ENCODE peak calls at places on chromosomes 4 and X, in eight cellular contexts. B is CD4-positive, CD25-positive, alpha-beta regulatory T cell; W is heart right ventricle; O is upper lobe of left lung; Y is osteoblast; R is breast epithelium; T is tibial artery; I is CD8-positive, alpha-beta T cell. A is an unnamed sample. For H3K9me3, the result is how much of the 10 kb centered on the place peaks cover.

GRCh38 chrX:31717474-31717873 is 645.6 kb upstream of the FTHL17 start:
- DNase-seq in B (no peak), W (no peak), O (no peak), Y (no peak), R (no peak), T (no peak), I (no peak), A (no peak)

GRCh38 chr4:14607578-14607977 is 394.7 kb upstream of the CPEB2 start:
- DNase-seq in B (no peak), W (no peak), O (no peak), Y (peak), R (no peak), T (no peak), I (no peak), A (no peak)

GRCh38 chr4:47839259-47839658 is 1.4 kb upstream of the CORIN start:
- DNase-seq in B (peak), W (no peak), O (no peak), Y (no peak), R (no peak), T (no peak), I (no peak), A (no peak)

GRCh38 chrX:74452199-74452481 is 30.8 kb downstream of the SLC16A2 start:
- DNase-seq in B (no peak), W (no peak), O (no peak), Y (no peak), R (no peak), T (no peak), I (no peak), A (no peak)

GRCh38 chr4:7515390-7515902 is 80.7 kb upstream of the PSAPL1 start:
- DNase-seq in B (no peak), W (no peak), O (no peak), Y (no peak), R (no peak), T (no peak), I (no peak), A (no peak)

GRCh38 chrX:151871244-151871643 is 41.4 kb upstream of the MAGEA4 start:
- DNase-seq in B (no peak), W (no peak), O (no peak), Y (no peak), R (no peak), T (no peak), I (no peak), A (no peak)

GRCh38 chr4:150598906-150599305 is 17.0 kb downstream of the MAB21L2 start:
- DNase-seq in B (no peak), W (no peak), O (peak), Y (no peak), R (no peak), T (no peak), I (no peak), A (no peak)

GRCh38 chrX:8967471-8967870 is 66.5 kb downstream of the FAM9B start:
- DNase-seq in B (no peak), W (no peak), O (no peak), Y (no peak), R (no peak), T (no peak), I (no peak), A (no peak)

GRCh38 chr4:150072906-150073714 is 5.1 kb upstream of the DCLK2 start:
- DNase-seq in B (no peak), W (no peak), O (no peak), Y (peak), R (no peak), T (no peak), I (no peak), A (no peak)

GRCh38 chr4:7769936-7770674 is 169.6 kb downstream of the AFAP1 start:
- DNase-seq in B (no peak), W (no peak), O (peak), Y (peak), R (peak), T (peak), I (no peak), A (no peak)

GRCh38 chr4:120085705-120086104 is 19.1 kb upstream of the MAD2L1 start:
- DNase-seq in B (no peak), W (no peak), O (no peak), Y (no peak), R (no peak), T (no peak), I (no peak), A (no peak)

GRCh38 chr4:47217884-47218283 is 186.5 kb downstream of the GABRB1 start:
- DNase-seq in B (no peak), W (no peak), O (no peak), Y (no peak), R (no peak), T (no peak), I (no peak), A (no peak)

GRCh38 chrX:13506574-13506973 is 62.8 kb upstream of the EGFL6 start:
- DNase-seq in B (peak), W (peak), O (no peak), Y (peak), R (no peak), T (no peak), I (peak), A (peak)

GRCh38 chr4:140049924-140050681 is 103.9 kb downstream of the MAML3 start:
- DNase-seq in B (no peak), W (no peak), O (no peak), Y (no peak), R (no peak), T (no peak), I (no peak), A (no peak)

GRCh38 chr4:3034231-3034630 is 40.1 kb downstream of the HTT-AS start:
- DNase-seq in B (no peak), W (no peak), O (no peak), Y (peak), R (no peak), T (no peak), I (no peak), A (no peak)

GRCh38 chrX:117959045-117959444 is 157.6 kb downstream of the KLHL13 start:
- DNase-seq in B (no peak), W (no peak), O (no peak), Y (no peak), R (no peak), T (no peak), I (no peak), A (no peak)

GRCh38 chrX:23902419-23902818 is 5.3 kb downstream of the APOO start:
- DNase-seq in B (no peak), W (no peak), O (no peak), Y (no peak), R (no peak), T (no peak), I (no peak), A (peak)

GRCh38 chrX:6941041-6941440 is 206.5 kb upstream of the STS start:
- DNase-seq in B (no peak), W (no peak), O (no peak), Y (peak), R (no peak), T (no peak), I (no peak), A (no peak)

GRCh38 chr4:81337211-81337610 is 122.2 kb upstream of the PRKG2 start:
- DNase-seq in B (no peak), W (no peak), O (no peak), Y (no peak), R (no peak), T (no peak), I (no peak), A (no peak)

GRCh38 chr4:83082777-83083176 is 31.8 kb downstream of the PLAC8 start:
- DNase-seq in B (no peak), W (no peak), O (no peak), Y (no peak), R (no peak), T (no peak), I (no peak), A (no peak)

GRCh38 chr4:2357821-2358745 is 60.4 kb downstream of the ZFYVE28 start:
- DNase-seq in B (no peak), W (no peak), O (no peak), Y (peak), R (no peak), T (peak), I (no peak), A (no peak)

GRCh38 chr4:158314756-158315487 is 104.6 kb downstream of the TMEM144 start:
- DNase-seq in B (no peak), W (no peak), O (no peak), Y (peak), R (no peak), T (no peak), I (no peak), A (peak)

GRCh38 chr4:38313175-38313574 is 350.8 kb upstream of the KLF3 start:
- DNase-seq in B (no peak), W (no peak), O (no peak), Y (no peak), R (no peak), T (no peak), I (no peak), A (no peak)

GRCh38 chrX:41779058-41779564 is 55.1 kb downstream of the GPR82 start:
- DNase-seq in B (no peak), W (no peak), O (no peak), Y (no peak), R (no peak), T (no peak), I (no peak), A (peak)

GRCh38 chrX:118772051-118772450 is 44.6 kb downstream of the IL13RA1 start:
- DNase-seq in B (no peak), W (no peak), O (no peak), Y (no peak), R (no peak), T (no peak), I (no peak), A (no peak)

GRCh38 chrX:22392176-22392814 is 119.6 kb downstream of the CBLL2 start:
- DNase-seq in B (no peak), W (no peak), O (no peak), Y (peak), R (no peak), T (no peak), I (no peak), A (no peak)

GRCh38 chr4:123168812-123169211 is 227.8 kb upstream of the SPRY1 start:
- DNase-seq in B (no peak), W (no peak), O (no peak), Y (no peak), R (no peak), T (no peak), I (no peak), A (no peak)

GRCh38 chrX:154401045-154401799 is 3.0 kb downstream of the RPL10 start:
- DNase-seq in B (no peak), W (no peak), O (no peak), Y (no peak), R (no peak), T (no peak), I (no peak), A (no peak)

GRCh38 chrX:123188081-123188480 is 4.0 kb downstream of the GRIA3 start:
- DNase-seq in B (no peak), W (no peak), O (no peak), Y (no peak), R (no peak), T (no peak), I (no peak), A (no peak)
- H3K27ac ChIP-seq in B (no peak), W (no peak), O (no peak), Y (no peak), R (no peak), T (no peak), I (no peak), A (no peak)

GRCh38 chr4:186790630-186791029 is 67.0 kb upstream of the FAT1 start:
- DNase-seq in B (no peak), W (no peak), O (no peak), Y (peak), R (no peak), T (no peak), I (no peak), A (no peak)

GRCh38 chr4:186789671-186790070 is 66.0 kb upstream of the FAT1 start:
- DNase-seq in B (no peak), W (no peak), O (no peak), Y (no peak), R (no peak), T (no peak), I (no peak), A (peak)

GRCh38 chr4:186787536-186787935 is 63.9 kb upstream of the FAT1 start:
- DNase-seq in B (no peak), W (no peak), O (no peak), Y (no peak), R (no peak), T (no peak), I (no peak), A (no peak)

DNA sequence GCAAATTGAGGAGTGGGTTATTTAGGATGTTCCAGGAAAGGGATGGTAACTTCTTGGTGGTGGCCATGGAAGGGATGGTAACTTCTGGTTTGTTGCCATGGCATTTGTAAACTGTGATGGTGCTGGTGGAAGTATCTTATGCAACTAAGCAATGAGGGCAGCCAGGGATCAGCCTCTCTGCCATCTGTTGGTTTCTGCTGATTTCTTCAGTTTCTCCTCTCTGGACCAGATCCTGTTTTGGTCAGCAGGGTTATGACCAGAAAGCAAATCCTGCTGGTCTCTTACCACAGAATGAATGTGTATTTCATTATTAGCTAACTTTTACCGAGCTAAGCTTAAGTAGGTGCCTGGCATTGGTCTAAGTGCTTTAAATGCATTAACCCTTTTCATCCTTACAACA is 69.3 kb upstream of the FAT1 start:
- DNase-seq in B (no peak), W (no peak), O (no peak), Y (peak), R (no peak), T (no peak), I (no peak), A (no peak)
- H3K4me3 ChIP-seq in B (no peak), W (no peak), O (no peak), Y (no peak), R (no peak), T (no peak), I (no peak), A (no peak)

GRCh38 chrX:143994206-143994605 is 110.3 kb downstream of the UBE2NL start:
- DNase-seq in B (no peak), W (no peak), O (no peak), Y (no peak), R (no peak), T (no peak), I (no peak), A (no peak)

DNA sequence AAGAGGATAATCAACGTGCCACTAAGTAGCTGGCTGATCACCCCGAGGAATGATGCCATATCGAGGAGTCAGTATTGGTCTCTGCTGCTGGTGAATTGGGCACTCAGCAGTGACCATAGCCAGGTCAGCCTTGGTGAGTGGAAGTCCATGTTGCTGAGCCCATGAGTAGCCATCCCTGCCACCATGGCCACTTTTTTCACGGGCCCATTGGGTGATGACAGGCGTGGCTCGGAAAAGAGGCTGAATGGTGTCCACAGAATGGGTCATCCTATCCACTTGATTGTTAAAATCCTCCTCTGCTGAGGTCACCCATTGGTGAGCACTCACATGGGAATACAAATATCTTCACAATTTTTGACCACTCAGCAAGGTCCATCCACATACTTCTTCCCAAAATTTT is 114.4 kb downstream of the UBE2NL start:
- DNase-seq in B (no peak), W (no peak), O (no peak), Y (no peak), R (no peak), T (no peak), I (no peak), A (no peak)
- H3K9me3 ChIP-seq in B (under half), W (under half), O (under half), Y (under half), R (under half), T (under half), I (under half), A (under half)

GRCh38 chr4:145481942-145482208 is 222 bp downstream of the SMAD1 start:
- DNase-seq in B (no peak), W (no peak), O (peak), Y (no peak), R (no peak), T (no peak), I (no peak), A (no peak)

GRCh38 chr4:145484240-145484846 is 2.7 kb downstream of the SMAD1 start:
- DNase-seq in B (no peak), W (no peak), O (no peak), Y (no peak), R (no peak), T (no peak), I (no peak), A (no peak)

GRCh38 chr4:145480257-145480656 is 1.4 kb upstream of the SMAD1 start:
- DNase-seq in B (no peak), W (no peak), O (no peak), Y (no peak), R (no peak), T (no peak), I (no peak), A (no peak)

GRCh38 chr4:145481164-145481941 is at the start of gene SMAD1:
- DNase-seq in B (no peak), W (peak), O (peak), Y (peak), R (peak), T (peak), I (no peak), A (peak)

GRCh38 chr4:145482209-145483021 is 762 bp downstream of the SMAD1 start:
- DNase-seq in B (no peak), W (peak), O (peak), Y (peak), R (peak), T (peak), I (no peak), A (peak)
- H3K27ac ChIP-seq in B (no peak), W (peak), O (peak), Y (peak), R (peak), T (peak), I (no peak), A (peak)

DNA sequence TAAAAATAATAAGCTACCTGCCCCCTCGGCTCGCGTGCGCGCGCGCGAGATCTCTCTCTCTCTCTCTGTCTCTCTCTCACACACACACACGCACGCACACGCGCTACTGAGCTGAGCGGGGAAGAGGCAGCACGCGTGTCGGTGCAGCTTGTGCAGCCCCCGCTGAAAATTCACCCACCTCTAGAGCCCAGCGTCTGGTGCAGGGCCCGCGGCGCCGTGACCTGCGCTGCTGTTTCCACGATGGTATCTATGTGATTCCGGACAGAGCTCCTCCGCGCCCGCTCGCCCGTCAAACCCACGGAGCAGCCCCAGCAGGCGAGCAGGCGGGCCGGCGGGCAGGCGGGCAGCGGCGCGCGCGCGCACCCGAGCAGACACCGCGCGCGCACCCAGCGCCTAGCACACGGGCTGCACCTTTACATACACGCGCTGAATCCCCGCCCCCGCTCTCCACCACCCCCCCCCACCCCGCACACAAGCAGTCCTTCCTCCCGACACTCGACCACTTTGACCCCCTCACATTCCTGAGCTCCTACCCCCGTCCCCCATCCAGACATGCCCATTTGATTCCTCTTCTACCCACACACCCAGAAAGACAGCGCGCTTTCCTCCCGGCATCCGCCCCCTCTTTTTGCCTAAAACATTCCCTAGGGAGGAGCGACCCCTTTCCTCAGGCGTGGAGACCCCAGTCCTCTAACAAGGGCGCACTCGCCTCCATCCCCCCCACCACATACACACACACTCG is 1.0 kb downstream of the SLITRK4 start:
- DNase-seq in B (no peak), W (peak), O (peak), Y (no peak), R (no peak), T (no peak), I (no peak), A (no peak)
- H3K4me3 ChIP-seq in B (no peak), W (peak), O (peak), Y (no peak), R (peak), T (peak), I (no peak), A (no peak)

DNA sequence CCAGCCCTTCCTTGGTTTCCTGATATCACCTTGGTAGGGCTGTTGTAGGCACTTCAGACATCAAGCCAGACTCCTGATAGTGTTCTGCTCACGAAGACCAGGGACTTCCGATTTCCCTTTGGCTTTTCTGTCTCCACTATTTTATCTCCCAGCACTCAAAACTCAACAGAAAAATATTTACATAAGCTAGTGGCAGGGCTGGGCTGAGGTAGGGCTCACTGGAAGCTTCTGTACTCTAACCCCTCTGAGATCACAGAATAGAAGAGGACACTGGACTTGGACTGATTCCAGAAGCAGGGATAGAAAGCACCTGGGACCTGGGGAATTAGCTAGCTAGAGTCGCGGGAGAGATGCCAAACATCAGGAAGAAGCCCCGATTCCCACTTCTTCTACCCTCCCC is 34.3 kb upstream of the EFNB1 start:
- DNase-seq in B (no peak), W (no peak), O (no peak), Y (no peak), R (no peak), T (no peak), I (no peak), A (no peak)
- H3K9me3 ChIP-seq in B (under half), W (under half), O (under half), Y (under half), R (under half), T (under half), I (under half), A (under half)

GRCh38 chr4:156053174-156053573 is 99.5 kb upstream of the CTSO start:
- DNase-seq in B (no peak), W (no peak), O (no peak), Y (no peak), R (no peak), T (no peak), I (no peak), A (no peak)
- H3K27ac ChIP-seq in B (no peak), W (no peak), O (no peak), Y (no peak), R (no peak), T (no peak), I (no peak), A (no peak)

GRCh38 chrX:2237976-2238375 is 262.8 kb downstream of the DHRSX start:
- DNase-seq in B (no peak), W (no peak), O (no peak), Y (no peak), R (no peak), T (no peak), I (no peak), A (no peak)
- H3K4me3 ChIP-seq in B (no peak), W (no peak), O (no peak), Y (no peak), R (no peak), T (no peak), I (no peak), A (no peak)

DNA sequence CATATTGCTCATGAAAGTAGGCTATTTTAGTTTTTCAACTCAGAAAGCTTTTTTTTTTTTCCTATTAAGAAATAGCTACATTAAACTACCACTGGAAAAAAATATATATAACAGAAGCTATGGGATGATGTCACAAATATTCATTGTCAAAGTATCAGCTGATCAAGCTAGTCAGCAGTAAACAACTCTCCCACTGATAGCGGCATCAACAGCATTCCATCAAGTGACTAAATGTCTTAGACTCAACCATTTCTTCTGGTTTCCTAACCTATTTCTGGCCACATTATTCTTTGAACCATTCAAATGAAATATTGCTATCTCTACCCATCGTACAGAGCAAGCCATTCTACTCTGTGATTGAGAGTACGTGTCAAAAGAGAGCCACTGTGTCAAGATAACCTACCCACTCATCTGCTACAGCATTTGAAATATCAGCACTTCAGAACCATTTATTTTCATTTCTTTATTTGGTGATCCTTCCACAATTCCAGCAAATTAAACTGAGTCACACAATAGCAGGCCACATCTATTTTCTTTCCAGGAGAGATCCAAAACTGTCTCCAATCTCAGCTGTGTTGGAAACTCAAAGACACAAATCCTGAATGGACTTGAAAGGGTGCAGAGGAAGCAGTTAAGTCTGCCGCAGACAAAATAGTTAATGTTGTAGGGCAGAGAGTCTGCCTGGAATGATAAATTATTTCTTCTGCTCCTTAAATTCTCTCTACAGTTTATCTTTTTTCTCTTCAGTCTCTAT is 365.0 kb downstream of the PDGFC start:
- DNase-seq in B (no peak), W (no peak), O (no peak), Y (no peak), R (no peak), T (no peak), I (no peak), A (no peak)
- H3K9me3 ChIP-seq in B (under half), W (under half), O (under half), Y (under half), R (under half), T (under half), I (under half), A (under half)